ENCODE peak calls at places on chromosomes 13 and 19, in four cellular contexts. F, R, D and Y are unnamed samples.
A peak's percentile ranks its signal among the peaks of the same experiment; 100 is the strongest.

GRCh38 chr13:96994030-96994848 is at the start of gene OXGR1:
- DNase-seq in F (no peak), D (no peak), R (no peak), Y (no peak)

GRCh38 chr19:11435833-11436313 is 438 bp downstream of the PRKCSH start:
- DNase-seq in D (no peak), R (no peak), F (no peak), Y (no peak)

GRCh38 chr19:14814982-14815381 is 20.0 kb downstream of the OR7A5 start:
- DNase-seq in D (no peak), R (no peak), F (no peak), Y (no peak)

GRCh38 chr13:61950828-61951227 is 535.2 kb upstream of the PCDH20 start:
- DNase-seq in D (no peak), R (no peak), F (no peak), Y (no peak)

GRCh38 chr13:29541400-29541799 is 54.1 kb downstream of the SLC7A1 start:
- DNase-seq in F (no peak), R (no peak), D (no peak), Y (no peak)

GRCh38 chr13:25840931-25841330 is 210.9 kb downstream of the SHISA2 start:
- DNase-seq in F (no peak), D (no peak), R (no peak), Y (no peak)

GRCh38 chr19:11160119-11160768 is 4.7 kb upstream of the SPC24 start:
- DNase-seq in R (no peak), D (no peak), F (no peak), Y (no peak)

GRCh38 chr13:103795892-103796478 is 729.8 kb upstream of the SLC10A2 start:
- DNase-seq in R (no peak), F (no peak), D (no peak), Y (no peak)

GRCh38 chr13:29908411-29908810 is 58.0 kb upstream of the UBL3 start:
- DNase-seq in R (no peak), F (no peak), D (no peak), Y (no peak)

GRCh38 chr13:98273824-98274786 is 97.0 kb upstream of the RNF113B start:
- DNase-seq in F (no peak), D (no peak), R (no peak), Y (no peak)

GRCh38 chr19:8578642-8579265 is 1.5 kb upstream of the MYO1F start:
- DNase-seq in F (peak; percentile 77), R (no peak), D (peak; percentile 21), Y (no peak)

GRCh38 chr13:28611021-28611420 is 47.9 kb upstream of the POMP start:
- DNase-seq in R (no peak), F (no peak), D (no peak), Y (no peak)

GRCh38 chr19:54449701-54450069 is 686 bp downstream of the LENG8 start:
- DNase-seq in F (no peak), D (no peak), R (no peak), Y (no peak)

GRCh38 chr19:5903054-5903501 is 512 bp downstream of the NDUFA11 start:
- DNase-seq in D (no peak), F (no peak), R (no peak), Y (no peak)

GRCh38 chr13:94054159-94054558 is 425.3 kb downstream of the DCT start:
- DNase-seq in D (no peak), F (no peak), R (no peak), Y (no peak)

GRCh38 chr13:30697177-30697953 is 38.0 kb upstream of the ALOX5AP start:
- DNase-seq in R (no peak), F (no peak), D (no peak), Y (no peak)

GRCh38 chr19:6528544-6529121 is 2.2 kb upstream of the TNFSF9 start:
- DNase-seq in R (no peak), D (peak; percentile 25), F (no peak), Y (peak; percentile 46)

GRCh38 chr13:95153647-95154405 is 147.4 kb downstream of the ABCC4 start:
- DNase-seq in F (no peak), D (no peak), R (no peak), Y (no peak)

GRCh38 chr19:33171916-33172359 is 22.2 kb upstream of the LRP3 start:
- DNase-seq in R (no peak), D (no peak), F (no peak), Y (no peak)

GRCh38 chr19:18089726-18090125 is 3.0 kb upstream of the IL12RB1 start:
- DNase-seq in F (no peak), R (no peak), D (peak; percentile 73), Y (peak; percentile 87)

GRCh38 chr13:28384789-28385188 is 110.1 kb downstream of the FLT1 start:
- DNase-seq in R (no peak), F (no peak), D (no peak), Y (no peak)

GRCh38 chr19:9014809-9015208 is 4.6 kb upstream of the MUC16 start:
- DNase-seq in F (no peak), D (no peak), R (no peak), Y (no peak)

GRCh38 chr19:19107663-19108062 is 30.6 kb downstream of the TMEM161A start:
- DNase-seq in D (no peak), F (no peak), R (no peak), Y (no peak)

GRCh38 chr13:100520936-100521765 is 67.4 kb downstream of the GGACT start:
- DNase-seq in R (no peak), F (no peak), D (no peak), Y (no peak)

GRCh38 chr19:17160908-17161307 is 54.2 kb upstream of the USE1 start:
- DNase-seq in F (no peak), D (no peak), R (no peak), Y (no peak)

GRCh38 chr19:32566246-32566830 is 14.7 kb upstream of the PDCD5 start:
- DNase-seq in R (no peak), D (no peak), F (no peak), Y (no peak)

GRCh38 chr19:58134244-58134643 is 16.3 kb downstream of the ZNF329 start:
- DNase-seq in D (no peak), F (no peak), R (no peak), Y (no peak)